ENCODE peak calls at places on chromosomes 16 and 17, in ten cellular contexts. M is NCI-H2107; Z is AG08396; F is activated CD4-positive, alpha-beta T cell treated with anti-CD3 and anti-CD28 coated beads, Interleukin-2, amount 50 U/mL, for 1 hour; C is activated naive CD4-positive, alpha-beta T cell treated with anti-CD3 and anti-CD28 coated beads, Interleukin-2, amount 50 U/mL, for 16 hours; V is ACHN; E is stimulated activated CD8-positive, alpha-beta memory T cell treated with anti-CD3 and anti-CD28 coated beads, Interleukin-4, amount 100 ng/mL, for 1 hour; I is GM12892; J is GM12865; H is HCT116. B is an unnamed sample.

GRCh38 chr17:79033741-79034501 is 10.0 kb downstream of the C1QTNF1 start:
- DNase-seq in J (no peak), V (no peak), I (no peak), F (no peak), M (peak), H (no peak), E (no peak), Z (no peak), C (no peak), B (no peak)

GRCh38 chr17:77963441-77963840 is 4.9 kb downstream of the TNRC6C start:
- DNase-seq in H (no peak), C (no peak), M (peak), J (no peak), F (peak), E (no peak), Z (peak), I (no peak), V (peak), B (no peak)

GRCh38 chr16:49278567-49278827 is 3.1 kb downstream of the CBLN1 start:
- DNase-seq in Z (no peak), I (no peak), M (no peak), J (no peak), F (no peak), V (no peak), C (no peak), E (no peak), H (no peak), B (no peak)

GRCh38 chr16:73126453-73126853 is 78.5 kb upstream of the ZFHX3 start:
- DNase-seq in H (no peak), F (no peak), I (no peak), M (no peak), J (no peak), E (no peak), V (no peak), Z (no peak), C (no peak), B (no peak)

GRCh38 chr17:40530988-40531971 is 29.9 kb upstream of the TNS4 start:
- DNase-seq in M (no peak), I (no peak), E (no peak), C (peak), H (no peak), J (peak), F (peak), V (no peak), Z (no peak), B (no peak)

GRCh38 chr17:42698736-42699414 is 16.5 kb downstream of the CNTNAP1 start:
- DNase-seq in H (no peak), M (no peak), Z (peak), J (no peak), I (no peak), E (no peak), C (no peak), V (peak), F (no peak), B (no peak)

GRCh38 chr17:75518201-75518600 is 1.9 kb downstream of the TSEN54 start:
- DNase-seq in J (peak), E (no peak), I (no peak), M (no peak), V (no peak), Z (no peak), F (peak), C (no peak), H (no peak), B (no peak)

GRCh38 chr17:57326764-57327163 is 70.4 kb downstream of the MSI2 start:
- DNase-seq in H (no peak), I (no peak), C (no peak), E (no peak), M (no peak), V (no peak), F (no peak), Z (no peak), J (no peak), B (no peak)

GRCh38 chr16:30876867-30877266 is 17.0 kb downstream of the BCL7C start:
- DNase-seq in C (no peak), H (no peak), Z (no peak), J (peak), F (no peak), I (no peak), E (no peak), M (no peak), V (no peak), B (no peak)

GRCh38 chr17:79349506-79350400 is 261.1 kb downstream of the RBFOX3 start:
- DNase-seq in Z (no peak), V (no peak), C (no peak), F (no peak), I (no peak), J (no peak), H (no peak), E (no peak), M (no peak), B (no peak)

GRCh38 chr17:15510361-15510760 is 42.9 kb upstream of the CDRT4 start:
- DNase-seq in I (no peak), E (no peak), M (no peak), F (no peak), V (peak), C (no peak), H (peak), J (no peak), Z (peak), B (no peak)

GRCh38 chr17:40522250-40522960 is 21.0 kb upstream of the TNS4 start:
- DNase-seq in M (no peak), F (no peak), J (no peak), H (no peak), Z (no peak), C (no peak), E (no peak), V (no peak), I (no peak), B (no peak)

GRCh38 chr17:14396542-14396941 is 95.7 kb downstream of the HS3ST3B1 start:
- DNase-seq in M (no peak), C (no peak), Z (peak), V (no peak), E (no peak), I (no peak), J (no peak), H (no peak), F (no peak), B (no peak)

GRCh38 chr16:9610727-9611126 is 519.3 kb downstream of the HAPSTR1 start:
- DNase-seq in F (no peak), Z (no peak), H (no peak), E (no peak), V (no peak), M (no peak), I (no peak), J (no peak), C (no peak), B (no peak)

GRCh38 chr17:58227733-58228132 is 8.7 kb upstream of the MKS1 start:
- DNase-seq in Z (no peak), J (no peak), V (no peak), C (no peak), M (no peak), H (no peak), E (no peak), I (no peak), F (no peak), B (no peak)

GRCh38 chr17:528253-528652 is 175.6 kb upstream of the RPH3AL start:
- DNase-seq in M (no peak), Z (no peak), I (no peak), F (no peak), H (no peak), V (no peak), C (no peak), E (no peak), J (no peak), B (no peak)

GRCh38 chr17:21295036-21295952 is 10.8 kb downstream of the MAP2K3 start:
- DNase-seq in H (no peak), E (no peak), F (no peak), M (no peak), V (no peak), Z (no peak), C (no peak), I (no peak), J (no peak), B (no peak)

GRCh38 chr17:12693640-12694039 is 27.9 kb downstream of the MYOCD start:
- DNase-seq in F (no peak), M (no peak), Z (peak), J (no peak), V (no peak), H (no peak), I (no peak), E (no peak), C (no peak), B (no peak)

GRCh38 chr16:48000622-48001021 is 155.2 kb downstream of the ABCC12 start:
- DNase-seq in M (no peak), C (no peak), Z (no peak), V (no peak), F (no peak), H (no peak), I (no peak), J (no peak), E (no peak), B (no peak)

GRCh38 chr16:58024673-58025350 is 742 bp upstream of the MMP15 start:
- DNase-seq in V (no peak), Z (no peak), H (peak), I (no peak), M (no peak), C (peak), J (peak), F (no peak), E (no peak), B (no peak)

GRCh38 chr17:608911-609882 is 105.4 kb downstream of the VPS53 start:
- DNase-seq in M (no peak), H (no peak), I (no peak), Z (no peak), C (no peak), J (no peak), V (no peak), F (no peak), E (no peak), B (no peak)

GRCh38 chr17:75738218-75738802 is 17.1 kb downstream of the ITGB4 start:
- DNase-seq in C (no peak), E (no peak), M (no peak), J (peak), V (no peak), F (no peak), H (no peak), I (no peak), Z (peak), B (no peak)

GRCh38 chr17:65181237-65182061 is 44.3 kb downstream of the RGS9 start:
- DNase-seq in F (no peak), M (no peak), J (peak), V (no peak), H (no peak), I (peak), E (no peak), C (no peak), Z (no peak), B (no peak)

B was measured in cerebellar nuclear complex.